ENCODE peak calls at places on chromosomes 11 and 22, in ten cellular contexts. H is heart left ventricle, O is transverse colon, D is esophagus muscularis mucosa, I is sigmoid colon, T is A549, K is body of pancreas, P is HCT116, Y is adrenal gland, G is right lobe of liver. W is an unnamed sample.

GRCh38 chr11:76232026-76232665 is 25.8 kb upstream of the WNT11 start:
- DNase-seq in H (no peak), O (peak; percentile 23), D (no peak), I (no peak), T (no peak), K (no peak), P (no peak), Y (no peak), G (no peak), W (no peak)

GRCh38 chr22:40024201-40025061 is 29.7 kb downstream of the FAM83F start:
- DNase-seq in H (peak; percentile 51), O (peak; percentile 82), D (no peak), I (peak; percentile 74), T (peak; percentile 75), K (peak; percentile 75), P (peak; percentile 24), Y (peak; percentile 75), G (peak; percentile 79), W (peak; percentile 43)

GRCh38 chr22:38403806-38404205 is 51.2 kb downstream of the KCNJ4 start:
- DNase-seq in H (no peak), O (no peak), D (no peak), I (no peak), T (no peak), K (no peak), P (no peak), Y (no peak), G (no peak), W (no peak)

GRCh38 chr11:73262851-73263495 is 9.2 kb upstream of the P2RY6 start:
- DNase-seq in H (no peak), O (no peak), D (no peak), I (no peak), T (no peak), K (no peak), P (no peak), Y (no peak), G (no peak), W (no peak)

GRCh38 chr22:42078469-42079318 is 806 bp upstream of the SMDT1 start:
- DNase-seq in H (peak; percentile 34), O (no peak), D (no peak), I (no peak), T (no peak), K (no peak), P (no peak), Y (no peak), G (no peak), W (no peak)

GRCh38 chr22:38727123-38727522 is 21.4 kb downstream of the GTPBP1 start:
- DNase-seq in H (no peak), O (no peak), D (no peak), I (peak; percentile 54), T (no peak), K (no peak), P (no peak), Y (peak; percentile 11), G (peak; percentile 31), W (no peak)

GRCh38 chr11:126655807-126656128 is 300.3 kb downstream of the ST3GAL4 start:
- DNase-seq in H (no peak), O (no peak), D (no peak), I (no peak), T (no peak), K (no peak), P (no peak), Y (no peak), G (no peak), W (no peak)

GRCh38 chr11:32400196-32400595 is 35.1 kb downstream of the WT1 start:
- DNase-seq in H (no peak), O (no peak), D (no peak), I (no peak), T (no peak), K (no peak), P (no peak), Y (no peak), G (no peak), W (no peak)

GRCh38 chr11:59822989-59823566 is 12.5 kb upstream of the MRPL16 start:
- DNase-seq in H (peak; percentile 30), O (peak; percentile 33), D (no peak), I (no peak), T (peak; percentile 32), K (peak; percentile 66), P (peak; percentile 69), Y (peak; percentile 30), G (no peak), W (no peak)

GRCh38 chr11:96215094-96215782 is 127.8 kb downstream of the MAML2 start:
- DNase-seq in H (no peak), O (peak; percentile 63), D (no peak), I (no peak), T (no peak), K (no peak), P (no peak), Y (no peak), G (no peak), W (no peak)

GRCh38 chr11:131914299-131914902 is 544.0 kb downstream of the NTM start:
- DNase-seq in H (no peak), O (no peak), D (no peak), I (no peak), T (no peak), K (no peak), P (no peak), Y (no peak), G (no peak), W (no peak)

DNA sequence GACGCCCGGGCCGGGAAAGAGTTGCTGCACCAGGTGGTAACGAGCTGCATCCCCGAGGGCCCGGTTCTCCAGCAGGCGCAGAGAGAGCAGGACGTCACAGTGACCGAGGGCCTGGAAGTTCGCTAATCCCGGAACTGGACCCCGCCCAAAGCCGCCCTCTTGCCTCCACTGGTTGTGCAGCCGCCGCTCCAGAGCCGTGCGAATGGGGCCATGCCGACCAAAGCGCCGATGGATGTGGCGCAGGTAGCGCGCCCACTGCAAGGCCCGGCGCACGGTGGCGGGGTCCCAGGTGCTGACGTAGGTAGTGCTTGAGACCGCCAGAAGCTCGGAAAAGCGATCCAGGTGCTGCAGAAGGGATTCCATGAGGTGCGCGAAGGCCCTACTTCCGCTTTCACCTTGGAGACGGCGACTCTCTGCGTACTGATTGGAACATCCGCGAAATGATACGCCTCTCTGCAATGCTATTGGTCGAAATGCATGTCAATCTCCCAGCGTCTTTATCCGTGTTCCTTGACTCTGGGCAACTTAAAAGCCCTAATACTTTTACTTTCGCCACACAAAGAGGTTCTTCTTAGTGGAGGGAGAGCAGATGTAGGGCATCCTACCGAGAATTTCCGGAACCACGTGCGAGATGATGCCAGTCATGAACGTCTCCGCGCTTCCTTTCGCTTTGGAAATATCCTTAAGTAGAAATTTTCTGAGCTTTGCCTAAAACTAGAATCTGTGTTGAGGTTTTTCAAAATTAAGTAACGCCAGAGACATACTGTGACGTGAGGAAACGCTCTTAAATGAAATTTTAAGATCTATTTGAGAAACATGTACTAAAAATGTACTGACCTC is at the start of gene FANCF:
- DNase-seq in H (peak; percentile 96), O (peak; percentile 96), D (peak; percentile 98), I (peak; percentile 97), T (peak; percentile 86), K (peak; percentile 97), P (peak; percentile 89), Y (peak; percentile 93), G (peak; percentile 91), W (peak; percentile 94)
- TF ChIP-seq POLR2A in H (peak; percentile 49), O (peak; percentile 55), D (no peak), I (no peak), T (peak; percentile 42), K (peak; percentile 64), P (no peak), Y (peak; percentile 8), G (no peak), W (peak; percentile 8)

GRCh38 chr22:45425531-45426265 is 12.2 kb downstream of the RIBC2 start:
- DNase-seq in H (no peak), O (no peak), D (no peak), I (no peak), T (no peak), K (no peak), P (no peak), Y (no peak), G (peak; percentile 42), W (no peak)

GRCh38 chr22:45425101-45425500 is 11.6 kb downstream of the RIBC2 start:
- DNase-seq in H (no peak), O (no peak), D (no peak), I (no peak), T (no peak), K (no peak), P (no peak), Y (no peak), G (peak; percentile 7), W (no peak)

GRCh38 chr22:45427114-45427513 is 13.6 kb downstream of the RIBC2 start:
- DNase-seq in H (no peak), O (no peak), D (no peak), I (no peak), T (no peak), K (no peak), P (no peak), Y (no peak), G (no peak), W (no peak)

GRCh38 chr22:45424241-45424731 is 10.8 kb downstream of the RIBC2 start:
- DNase-seq in H (no peak), O (no peak), D (no peak), I (no peak), T (no peak), K (no peak), P (no peak), Y (no peak), G (peak; percentile 45), W (no peak)

DNA sequence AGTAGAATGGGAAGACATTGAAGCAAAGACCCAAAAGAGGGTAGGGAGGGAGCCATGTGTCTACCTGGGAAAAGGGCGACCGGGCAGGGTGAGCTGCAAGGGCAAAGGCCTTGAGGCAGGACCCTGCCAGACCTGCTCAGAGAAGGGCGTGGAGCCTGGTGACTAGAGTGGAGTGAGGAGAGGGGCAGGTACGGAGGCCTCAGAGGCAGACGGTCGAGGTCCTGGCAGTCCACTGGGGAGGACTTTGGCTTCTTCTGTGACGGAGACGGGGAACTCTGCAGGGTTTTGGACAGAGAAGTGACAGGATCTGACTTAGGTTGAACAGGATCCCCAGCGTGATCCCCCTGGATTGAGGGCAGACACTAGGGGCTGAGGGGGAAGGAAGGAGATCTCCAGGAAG is 12.9 kb downstream of the RIBC2 start:
- DNase-seq in H (no peak), O (no peak), D (no peak), I (no peak), T (no peak), K (no peak), P (no peak), Y (no peak), G (peak; percentile 22), W (no peak)
- H3K4me3 ChIP-seq in H (no peak overlapping the region), O (no peak overlapping the region), D (no peak overlapping the region), I (no peak overlapping the region), T (no peak overlapping the region), K (no peak overlapping the region), P (no peak overlapping the region), Y (no peak overlapping the region), G (no peak overlapping the region), W (no peak overlapping the region)

GRCh38 chr11:9574806-9575530 is 1.5 kb downstream of the WEE1 start:
- DNase-seq in H (peak; percentile 74), O (peak; percentile 74), D (peak; percentile 93), I (peak; percentile 90), T (peak; percentile 75), K (peak; percentile 58), P (peak; percentile 56), Y (peak; percentile 77), G (peak; percentile 72), W (peak; percentile 66)
- TF ChIP-seq POLR2A in H (peak; percentile 33), O (peak; percentile 87), D (peak; percentile 43), I (peak; percentile 85), T (no peak), K (no peak), P (no peak), Y (no peak), G (peak; percentile 92), W (peak; percentile 77)

DNA sequence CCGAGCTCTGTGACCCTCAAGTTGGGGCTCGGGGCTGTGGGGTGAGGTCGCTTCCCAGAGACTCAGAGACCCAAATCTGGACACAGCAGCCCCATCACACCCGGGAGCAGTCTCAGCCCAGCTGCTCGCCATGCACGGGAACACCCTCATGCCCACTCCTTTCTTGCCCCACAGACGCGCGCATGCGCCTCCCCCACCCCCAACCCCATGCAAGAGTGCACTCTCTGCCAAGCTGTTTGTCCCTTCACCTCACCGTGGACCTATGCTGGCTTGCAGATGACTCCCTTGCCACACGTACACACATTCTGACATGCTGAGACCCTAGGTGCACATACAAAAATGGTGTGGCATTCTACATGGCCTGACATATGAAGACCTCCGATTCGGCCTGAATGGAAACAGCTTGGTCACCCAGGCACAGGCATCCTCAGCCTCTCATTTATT is 500 bp upstream of the CD248 start:
- DNase-seq in H (no peak), O (no peak), D (no peak), I (peak; percentile 85), T (no peak), K (no peak), P (no peak), Y (no peak), G (no peak), W (peak; percentile 68)
- H3K4me3 ChIP-seq in H (peak overlapping the region; percentile 42), O (peak overlapping the region; percentile 42), D (peak overlapping the region; percentile 59), I (peak overlapping the region; percentile 42), T (no peak overlapping the region), K (no peak overlapping the region), P (no peak overlapping the region), Y (no peak overlapping the region), G (no peak overlapping the region), W (peak overlapping the region; percentile 43)

W was measured in ovary.